ENCODE peak calls at places on chromosomes 5 and 9, in seven cellular contexts. U is neuronal stem cell, E is H9, M is mesendoderm, K is trophoblast cell, P is mesenchymal stem cell, D is H1. O is an unnamed sample.

GRCh38 chr5:112004867-112005532 is 248.0 kb upstream of the NREP start:
- DNase-seq in U (no peak), E (no peak), M (no peak), K (no peak), P (peak), D (no peak), O (peak)

GRCh38 chr5:56011835-56012234 is 17.1 kb upstream of the IL6ST start:
- DNase-seq in U (no peak), E (no peak), M (no peak), K (peak), P (peak), D (no peak), O (peak)

GRCh38 chr5:73158313-73158712 is 14.7 kb upstream of the TMEM174 start:
- DNase-seq in U (no peak), E (no peak), M (no peak), K (no peak), P (no peak), D (no peak), O (no peak)

GRCh38 chr9:134066546-134066922 is 1.3 kb downstream of the BRD3 start:
- DNase-seq in U (no peak), E (no peak), M (peak), K (no peak), P (peak), D (no peak), O (peak)

GRCh38 chr5:54457094-54457531 is 1.6 kb downstream of the HSPB3 start:
- DNase-seq in U (no peak), E (no peak), M (peak), K (peak), P (peak), D (no peak), O (peak)

GRCh38 chr5:137344723-137345322 is 154.3 kb downstream of the SPOCK1 start:
- DNase-seq in U (peak), E (peak), M (peak), K (peak), P (peak), D (peak), O (peak)

GRCh38 chr5:65209341-65209740 is 272.4 kb downstream of the ADAMTS6 start:
- DNase-seq in U (no peak), E (no peak), M (no peak), K (no peak), P (peak), D (no peak), O (peak)

GRCh38 chr9:79353856-79354520 is 217.8 kb upstream of the TLE4 start:
- DNase-seq in U (no peak), E (no peak), M (no peak), K (no peak), P (peak), D (no peak), O (peak)

GRCh38 chr5:3531320-3531986 is 64.2 kb upstream of the IRX1 start:
- DNase-seq in U (no peak), E (peak), M (peak), K (no peak), P (no peak), D (peak), O (no peak)

GRCh38 chr9:109264865-109265532 is 55.9 kb downstream of the EPB41L4B start:
- DNase-seq in U (no peak), E (no peak), M (no peak), K (no peak), P (no peak), D (no peak), O (no peak)

GRCh38 chr9:114216081-114216480 is 60.7 kb downstream of the COL27A1 start:
- DNase-seq in U (no peak), E (no peak), M (no peak), K (no peak), P (no peak), D (no peak), O (peak)

GRCh38 chr5:142484821-142485387 is 160.1 kb upstream of the SPRY4 start:
- DNase-seq in U (no peak), E (no peak), M (peak), K (peak), P (peak), D (no peak), O (peak)

GRCh38 chr9:75992480-75993206 is 102.2 kb downstream of the PCSK5 start:
- DNase-seq in U (no peak), E (no peak), M (no peak), K (no peak), P (no peak), D (no peak), O (no peak)

GRCh38 chr9:85117831-85118230 is 448.3 kb downstream of the NTRK2 start:
- DNase-seq in U (no peak), E (no peak), M (no peak), K (no peak), P (no peak), D (no peak), O (no peak)

GRCh38 chr5:54930736-54931135 is 54.7 kb downstream of the ESM1 start:
- DNase-seq in U (no peak), E (no peak), M (no peak), K (no peak), P (no peak), D (no peak), O (no peak)

DNA sequence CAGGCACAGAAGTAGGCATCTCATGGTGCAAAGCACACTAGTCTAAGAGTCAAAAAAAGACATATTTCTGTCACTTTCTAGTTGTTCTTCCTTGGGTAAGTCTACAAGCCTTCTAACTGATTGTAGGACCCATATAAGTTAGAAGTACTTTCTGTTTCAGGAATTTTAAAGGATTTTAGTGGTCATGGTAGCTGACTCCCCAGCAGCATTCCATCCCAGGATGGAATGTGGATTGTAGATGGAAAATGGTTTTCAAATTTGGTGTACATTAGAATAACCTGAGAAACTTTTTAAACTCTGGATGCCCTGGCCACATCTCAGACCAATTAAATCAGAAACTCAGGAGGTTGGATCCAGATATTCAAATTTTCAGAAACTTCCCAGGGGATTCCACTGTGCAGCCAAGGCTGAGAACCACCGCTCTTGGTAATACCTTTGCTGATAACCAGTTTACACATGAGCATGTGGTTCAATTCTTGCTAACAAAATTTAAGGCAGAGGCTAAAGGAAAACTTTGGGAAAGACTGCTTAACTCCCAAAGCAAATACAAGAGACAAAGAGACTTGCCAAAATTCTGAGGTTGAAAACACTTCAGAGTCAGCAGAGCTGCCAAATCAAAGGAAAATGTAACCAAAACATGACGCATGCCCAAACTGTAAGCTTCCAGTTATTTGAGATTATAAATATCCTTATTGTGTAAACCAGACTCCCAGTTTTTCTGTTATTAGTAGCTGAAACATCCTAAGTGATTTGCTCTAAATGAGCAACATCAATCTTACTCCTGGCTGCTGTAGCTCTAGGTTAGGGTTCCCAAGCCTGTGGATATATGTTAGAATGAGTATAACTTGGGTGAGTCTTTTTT is 145.4 kb upstream of the MTAP start:
- DNase-seq in U (no peak), E (no peak), M (no peak), K (no peak), P (no peak), D (no peak), O (peak)
- H3K4ac ChIP-seq in U (no peak), E (no peak), M (no peak), K (no peak), P (no peak), D (no peak), O (peak)

GRCh38 chr9:9901624-9902023 is 711.2 kb downstream of the PTPRD start:
- DNase-seq in U (no peak), E (no peak), M (no peak), K (no peak), P (no peak), D (no peak), O (no peak)
- H3K4ac ChIP-seq in U (no peak), E (no peak), M (no peak), K (no peak), P (no peak), D (no peak), O (no peak)

GRCh38 chr9:36739538-36740116 is 166.9 kb downstream of the MELK start:
- DNase-seq in U (no peak), E (no peak), M (no peak), K (no peak), P (no peak), D (no peak), O (no peak)
- H3K4ac ChIP-seq in U (no peak), E (no peak), M (no peak), K (no peak), P (no peak), D (no peak), O (no peak)

DNA sequence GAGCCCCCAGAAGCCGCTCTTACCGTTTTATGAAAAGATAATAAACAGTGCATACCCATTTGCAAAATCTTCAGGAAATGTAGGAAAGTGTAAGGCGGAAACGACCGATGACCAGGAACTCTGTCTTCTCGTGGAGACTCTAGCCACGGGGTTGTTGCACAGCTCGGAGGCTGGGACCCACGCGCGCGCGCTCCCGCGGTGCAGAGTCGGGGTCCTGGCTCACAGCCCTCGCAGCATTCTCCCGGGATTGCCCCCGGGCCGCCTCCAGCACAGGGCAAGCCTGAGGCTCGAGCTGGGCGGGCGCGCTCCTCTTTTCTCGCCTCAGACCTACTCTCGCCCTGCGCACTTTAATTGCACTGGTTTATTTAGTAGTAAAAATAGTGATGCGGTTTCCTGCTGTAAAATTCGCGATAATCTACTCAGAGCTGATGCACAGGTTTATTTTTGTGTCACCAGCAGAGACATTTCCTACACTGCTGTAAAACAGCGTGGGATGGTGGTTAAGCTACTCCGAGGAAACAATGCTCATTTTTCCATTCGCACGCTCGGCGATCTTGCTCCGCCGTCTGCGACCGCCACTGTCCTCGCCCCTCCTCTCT is 15.5 kb downstream of the TRIM7 start:
- DNase-seq in U (no peak), E (no peak), M (no peak), K (no peak), P (peak), D (no peak), O (peak)
- H3K4ac ChIP-seq in U (no peak), E (no peak), M (no peak), K (no peak), P (no peak), D (no peak), O (no peak)

DNA sequence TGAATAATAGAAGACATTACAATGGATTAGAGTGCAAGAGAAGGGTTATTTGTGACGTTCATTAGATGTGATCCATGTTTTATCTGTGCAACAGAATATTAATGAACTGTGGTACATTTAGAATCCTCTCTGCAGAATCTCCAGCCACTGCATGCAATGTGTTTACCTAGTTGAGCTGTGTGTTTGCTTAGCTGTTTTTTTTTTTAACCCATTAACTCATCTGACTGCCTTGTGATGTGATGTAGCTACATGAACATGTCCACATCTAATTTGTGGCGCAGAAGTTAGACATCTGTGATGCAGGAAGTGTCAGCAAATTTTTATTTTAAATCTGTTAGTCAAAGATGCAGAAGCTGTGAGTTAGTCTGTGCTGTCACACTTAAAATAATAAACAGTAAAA is 236.9 kb downstream of the CD180 start:
- DNase-seq in U (no peak), E (no peak), M (no peak), K (no peak), P (peak), D (no peak), O (peak)
- H3K4ac ChIP-seq in U (no peak), E (no peak), M (no peak), K (no peak), P (no peak), D (no peak), O (no peak)

DNA sequence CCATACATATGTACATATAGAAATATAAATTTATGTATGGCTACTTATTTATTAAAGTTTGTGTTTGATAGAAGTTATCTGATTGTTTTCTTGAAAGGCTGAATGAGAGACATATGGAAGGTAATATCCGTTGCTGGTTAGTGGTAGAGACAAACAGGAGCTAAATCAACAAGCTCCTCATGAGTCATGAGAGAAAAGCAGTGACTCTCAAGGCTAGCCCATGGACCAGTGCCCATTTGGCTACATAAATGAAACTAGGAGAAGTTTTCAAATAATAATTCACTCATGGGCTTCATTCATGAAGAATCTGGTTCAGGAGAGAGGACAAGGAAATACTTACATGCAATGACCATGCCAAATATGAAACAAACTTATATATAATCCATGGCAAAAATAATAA is 504.5 kb upstream of the ITGA1 start:
- DNase-seq in U (no peak), E (no peak), M (no peak), K (no peak), P (no peak), D (no peak), O (peak)
- H3K4ac ChIP-seq in U (no peak), E (no peak), M (no peak), K (no peak), P (no peak), D (no peak), O (no peak)

GRCh38 chr9:121023064-121023463 is 27.0 kb downstream of the C5 start:
- DNase-seq in U (no peak), E (peak), M (peak), K (no peak), P (no peak), D (no peak), O (no peak)
- H3K4ac ChIP-seq in U (no peak), E (no peak), M (no peak), K (no peak), P (no peak), D (no peak), O (no peak)

GRCh38 chr9:32966036-32966435 is 35.4 kb downstream of the APTX start:
- DNase-seq in U (no peak), E (no peak), M (no peak), K (no peak), P (no peak), D (no peak), O (no peak)
- H3K4ac ChIP-seq in U (no peak), E (no peak), M (no peak), K (no peak), P (no peak), D (no peak), O (no peak)

GRCh38 chr9:89243296-89244061 is 64.9 kb upstream of the SHC3 start:
- DNase-seq in U (no peak), E (no peak), M (no peak), K (no peak), P (no peak), D (no peak), O (no peak)
- H3K4ac ChIP-seq in U (no peak), E (no peak), M (no peak), K (no peak), P (no peak), D (no peak), O (no peak)

O was measured in IMR-90.